ENCODE peak calls at places on chromosome 1, in five cellular contexts. O is GM23338, E is neural progenitor cell, Y is PC-3, F is H1. H is an unnamed sample.

GRCh38 chr1:204443871-204444581 is 32.4 kb upstream of the PPP1R15B start:
- DNase-seq in F (no peak), E (no peak), O (no peak), Y (peak; percentile 96), H (peak; percentile 57)

GRCh38 chr1:203267347-203267846 is 37.9 kb upstream of the BTG2 start:
- DNase-seq in Y (peak; percentile 98), F (peak; percentile 50), E (peak; percentile 93), O (peak; percentile 97), H (peak; percentile 60)

GRCh38 chr1:197062692-197063091 is 4.4 kb downstream of the F13B start:
- DNase-seq in O (no peak), F (no peak), E (no peak), Y (no peak), H (no peak)

GRCh38 chr1:62068978-62069377 is 125.7 kb upstream of the L1TD1 start:
- DNase-seq in Y (no peak), F (no peak), O (no peak), E (no peak), H (no peak)

GRCh38 chr1:201533836-201534235 is 5.1 kb upstream of the NAV1 start:
- DNase-seq in O (peak; percentile 36), Y (no peak), E (peak; percentile 46), F (no peak), H (no peak)

GRCh38 chr1:155794605-155795265 is 62.3 kb downstream of the GON4L start:
- DNase-seq in E (no peak), Y (no peak), O (no peak), F (no peak), H (no peak)

GRCh38 chr1:36322085-36322785 is 1.2 kb downstream of the EVA1B start:
- DNase-seq in E (peak; percentile 52), F (no peak), O (peak; percentile 52), Y (no peak), H (no peak)

GRCh38 chr1:219049411-219049943 is 124.2 kb upstream of the LYPLAL1 start:
- DNase-seq in E (no peak), Y (peak; percentile 11), F (no peak), O (no peak), H (no peak)

GRCh38 chr1:78333426-78334012 is 157.3 kb upstream of the PTGFR start:
- DNase-seq in F (no peak), E (peak; percentile 40), Y (peak; percentile 32), O (peak; percentile 52), H (no peak)

GRCh38 chr1:225097175-225097574 is 167.7 kb downstream of the DNAH14 start:
- DNase-seq in E (no peak), Y (no peak), O (no peak), F (no peak), H (no peak)

GRCh38 chr1:147541672-147542548 is 609 bp downstream of the BCL9 start:
- DNase-seq in O (peak; percentile 83), F (peak; percentile 25), Y (peak; percentile 41), E (peak; percentile 82), H (peak; percentile 43)

GRCh38 chr1:147547065-147547464 is 5.8 kb downstream of the BCL9 start:
- DNase-seq in E (no peak), Y (peak; percentile 56), O (no peak), F (no peak), H (no peak)

GRCh38 chr1:147542549-147542857 is 1.2 kb downstream of the BCL9 start:
- DNase-seq in O (no peak), Y (peak; percentile 35), F (no peak), E (no peak), H (no peak)

GRCh38 chr1:147549526-147549925 is 8.2 kb downstream of the BCL9 start:
- DNase-seq in O (no peak), Y (no peak), F (no peak), E (no peak), H (no peak)

DNA sequence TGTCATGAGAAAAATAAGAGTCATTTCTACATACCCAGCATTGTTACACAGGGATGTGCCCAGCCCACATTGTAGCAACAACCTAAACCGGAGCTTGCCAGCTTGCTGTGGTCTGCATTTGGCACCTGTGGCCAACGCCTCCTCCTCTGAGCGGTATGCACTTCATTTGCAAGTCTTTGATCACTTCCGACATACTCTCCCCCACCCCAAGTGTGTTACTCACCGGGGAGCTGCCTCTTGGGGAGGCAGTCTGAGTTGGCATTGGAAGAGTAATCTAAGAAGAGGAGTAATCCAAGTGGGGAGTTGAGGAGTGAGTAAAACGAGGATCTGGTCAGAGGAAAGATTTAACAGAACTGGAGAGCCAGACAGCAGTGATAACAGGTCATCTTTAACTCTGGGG is 3.8 kb downstream of the BCL9 start:
- DNase-seq in Y (peak; percentile 95), O (peak; percentile 81), F (peak; percentile 56), E (peak; percentile 32), H (peak; percentile 96)
- H3K27ac ChIP-seq in Y (peak overlapping the region; percentile 12), O (no peak overlapping the region), F (no peak overlapping the region), E (peak overlapping the region; percentile 4), H (peak overlapping the region; percentile 56)

GRCh38 chr1:38805036-38805435 is 54.5 kb downstream of the RRAGC start:
- DNase-seq in F (no peak), O (no peak), Y (no peak), E (no peak), H (no peak)
- TF ChIP-seq EZH2 in F (peak; percentile 12), O (no peak), Y (no peak), E (no peak), H (no peak)

DNA sequence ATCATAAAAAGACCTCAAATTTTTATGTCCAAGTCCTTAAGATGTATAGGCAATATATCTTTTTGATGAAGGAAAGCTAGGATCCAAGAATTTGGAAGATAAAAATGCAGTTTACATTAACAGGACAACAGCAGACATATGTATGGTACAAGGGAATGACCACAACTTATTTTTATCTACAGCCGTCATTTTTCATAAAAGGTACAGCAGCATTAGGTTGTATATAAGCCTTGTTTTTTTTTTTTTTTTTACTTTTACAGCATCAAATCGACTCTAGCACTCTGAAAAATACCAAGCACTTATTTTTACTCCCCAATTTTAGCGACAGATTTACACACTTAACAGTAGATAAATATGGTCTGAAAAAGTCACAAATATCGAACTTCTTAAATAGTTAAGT is 1.3 kb downstream of the SRSF10 start:
- DNase-seq in Y (no peak), E (no peak), O (no peak), F (no peak), H (no peak)
- H3K4me1 ChIP-seq in Y (peaks cover 26% of the 10 kb centered on the region), E (peaks cover 25% of the 10 kb centered on the region), O (peaks cover 31% of the 10 kb centered on the region), F (peaks cover 10% of the 10 kb centered on the region), H (peaks cover 38% of the 10 kb centered on the region)

DNA sequence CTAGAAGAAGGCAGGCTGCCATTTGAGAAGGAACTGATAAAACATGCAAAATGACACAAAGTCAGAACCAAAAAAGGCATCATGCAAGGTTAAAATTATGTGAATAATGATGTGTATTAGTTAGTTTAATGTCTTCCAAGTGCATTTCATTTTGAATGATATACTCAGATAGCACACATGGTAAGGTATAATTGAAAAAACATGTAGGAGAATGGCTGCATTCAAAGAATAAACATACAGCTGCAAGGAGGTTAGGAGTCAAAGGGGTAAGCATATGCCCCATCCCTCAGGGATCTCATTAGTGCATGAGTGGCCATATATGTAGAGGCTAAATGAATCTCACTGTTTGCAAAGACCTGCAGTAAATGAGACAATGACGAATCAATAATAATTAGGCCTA is 179.7 kb upstream of the HOOK1 start:
- DNase-seq in F (no peak), Y (no peak), E (no peak), O (no peak), H (no peak)
- H3K27ac ChIP-seq in F (no peak overlapping the region), Y (no peak overlapping the region), E (no peak overlapping the region), O (no peak overlapping the region), H (no peak overlapping the region)

DNA sequence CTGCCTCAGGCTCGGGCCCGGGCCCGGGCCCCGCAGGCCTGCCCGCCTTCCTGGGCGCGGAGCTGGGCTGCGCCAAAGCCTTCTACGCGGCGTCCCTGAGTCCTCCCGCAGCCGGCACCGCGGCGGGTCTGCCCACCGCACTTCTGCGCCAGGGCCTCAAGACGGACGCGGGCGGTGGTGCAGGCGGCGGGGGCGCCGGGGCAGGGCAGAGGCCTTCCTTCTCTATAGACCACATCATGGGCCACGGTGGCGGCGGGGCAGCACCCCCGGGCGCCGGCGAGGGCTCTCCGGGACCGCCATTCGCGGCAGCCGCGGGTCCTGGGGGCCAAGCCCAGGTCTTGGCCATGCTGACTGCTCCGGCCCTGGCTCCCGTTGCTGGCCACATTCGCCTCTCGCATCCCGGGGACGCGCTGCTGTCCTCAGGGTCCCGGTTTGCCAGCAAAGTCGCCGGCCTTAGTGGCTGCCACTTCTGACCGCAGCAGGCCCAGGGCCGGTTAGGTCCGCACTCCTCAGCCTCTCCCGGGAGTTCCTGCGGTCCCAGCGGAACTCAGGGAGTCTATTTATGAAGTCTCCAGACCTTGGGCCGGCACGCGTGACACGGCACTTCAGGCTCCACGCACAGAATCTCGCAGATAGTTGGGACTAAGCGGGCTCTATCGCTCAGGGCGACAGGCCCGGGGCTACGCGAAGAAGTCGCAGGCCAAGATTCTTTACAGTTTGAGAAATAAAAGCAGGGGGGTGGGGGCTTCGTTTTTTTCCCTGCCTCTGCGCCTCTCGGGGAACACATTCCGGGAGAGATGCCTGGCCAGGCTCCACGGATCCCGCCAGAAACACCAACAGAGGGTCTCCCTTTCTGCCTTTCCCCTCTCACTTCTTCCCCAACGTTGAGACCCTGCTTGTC is 1.6 kb downstream of the FOXD2 start:
- DNase-seq in O (peak; percentile 49), E (peak; percentile 71), Y (no peak), F (no peak), H (no peak)
- TF ChIP-seq EZH2 in O (peak; percentile 96), E (peak; percentile 100), Y (no peak), F (peak; percentile 98), H (no peak)

GRCh38 chr1:21338568-21339401 is 48.5 kb upstream of the ECE1 start:
- DNase-seq in O (no peak), Y (peak; percentile 87), F (no peak), E (no peak), H (peak; percentile 37)
- H3K4me1 ChIP-seq in O (peaks cover 19% of the 10 kb centered on the region), Y (peaks cover 90% of the 10 kb centered on the region), F (no peaks in the 10 kb centered on the region), E (peaks cover 6% of the 10 kb centered on the region), H (peaks cover 72% of the 10 kb centered on the region)

H was measured in PC-9.